ENCODE peak calls at places on chromosomes 16 and 17, in ten cellular contexts. One of them, this sample, is unnamed.

GRCh38 chr16:85542548-85542927 is 70.6 kb upstream of the GSE1 start:
- DNase-seq in AG10803: no peak
- DNase-seq in activated CD4-positive, alpha-beta T cell treated with anti-CD3 and anti-CD28 coated beads for 48 hours: no peak
- DNase-seq in EH: peak
- DNase-seq in stimulated activated CD4-positive, alpha-beta T cell treated with anti-CD3 and anti-CD28 coated beads, Interleukin-15, amount 100 ng/mL, for 1 hour: no peak
- DNase-seq in CD8-positive, alpha-beta memory T cell: no peak
- DNase-seq in mucosa of gallbladder: no peak
- DNase-seq in HTR-8/SVneo: no peak
- DNase-seq in HEK293T: no peak
- DNase-seq in tibial artery: no peak
- DNase-seq in this sample: no peak

GRCh38 chr17:49581645-49581992 is 5.9 kb downstream of the NXPH3 start:
- DNase-seq in HTR-8/SVneo: no peak
- DNase-seq in mucosa of gallbladder: no peak
- DNase-seq in CD8-positive, alpha-beta memory T cell: no peak
- DNase-seq in AG10803: no peak
- DNase-seq in EH: no peak
- DNase-seq in tibial artery: no peak
- DNase-seq in activated CD4-positive, alpha-beta T cell treated with anti-CD3 and anti-CD28 coated beads for 48 hours: no peak
- DNase-seq in HEK293T: no peak
- DNase-seq in stimulated activated CD4-positive, alpha-beta T cell treated with anti-CD3 and anti-CD28 coated beads, Interleukin-15, amount 100 ng/mL, for 1 hour: no peak
- DNase-seq in this sample: no peak

GRCh38 chr16:62256406-62256805 is 220.2 kb upstream of the CDH8 start:
- DNase-seq in CD8-positive, alpha-beta memory T cell: no peak
- DNase-seq in stimulated activated CD4-positive, alpha-beta T cell treated with anti-CD3 and anti-CD28 coated beads, Interleukin-15, amount 100 ng/mL, for 1 hour: no peak
- DNase-seq in AG10803: no peak
- DNase-seq in HTR-8/SVneo: no peak
- DNase-seq in activated CD4-positive, alpha-beta T cell treated with anti-CD3 and anti-CD28 coated beads for 48 hours: no peak
- DNase-seq in EH: no peak
- DNase-seq in mucosa of gallbladder: no peak
- DNase-seq in HEK293T: peak
- DNase-seq in tibial artery: no peak
- DNase-seq in this sample: no peak

GRCh38 chr17:38779965-38780752 is 19.2 kb downstream of the PIP4K2B start:
- DNase-seq in CD8-positive, alpha-beta memory T cell: no peak
- DNase-seq in mucosa of gallbladder: no peak
- DNase-seq in EH: no peak
- DNase-seq in HEK293T: no peak
- DNase-seq in stimulated activated CD4-positive, alpha-beta T cell treated with anti-CD3 and anti-CD28 coated beads, Interleukin-15, amount 100 ng/mL, for 1 hour: no peak
- DNase-seq in HTR-8/SVneo: no peak
- DNase-seq in activated CD4-positive, alpha-beta T cell treated with anti-CD3 and anti-CD28 coated beads for 48 hours: no peak
- DNase-seq in tibial artery: no peak
- DNase-seq in AG10803: no peak
- DNase-seq in this sample: no peak

GRCh38 chr17:76740329-76741118 is 2.6 kb downstream of the MFSD11 start:
- DNase-seq in activated CD4-positive, alpha-beta T cell treated with anti-CD3 and anti-CD28 coated beads for 48 hours: no peak
- DNase-seq in tibial artery: no peak
- DNase-seq in CD8-positive, alpha-beta memory T cell: no peak
- DNase-seq in mucosa of gallbladder: no peak
- DNase-seq in AG10803: no peak
- DNase-seq in HTR-8/SVneo: no peak
- DNase-seq in HEK293T: no peak
- DNase-seq in EH: no peak
- DNase-seq in stimulated activated CD4-positive, alpha-beta T cell treated with anti-CD3 and anti-CD28 coated beads, Interleukin-15, amount 100 ng/mL, for 1 hour: no peak
- DNase-seq in this sample: no peak

GRCh38 chr16:53043986-53044571 is 8.6 kb downstream of the CHD9NB start:
- DNase-seq in HTR-8/SVneo: no peak
- DNase-seq in CD8-positive, alpha-beta memory T cell: no peak
- DNase-seq in stimulated activated CD4-positive, alpha-beta T cell treated with anti-CD3 and anti-CD28 coated beads, Interleukin-15, amount 100 ng/mL, for 1 hour: no peak
- DNase-seq in tibial artery: no peak
- DNase-seq in EH: no peak
- DNase-seq in HEK293T: peak
- DNase-seq in activated CD4-positive, alpha-beta T cell treated with anti-CD3 and anti-CD28 coated beads for 48 hours: no peak
- DNase-seq in AG10803: no peak
- DNase-seq in mucosa of gallbladder: peak
- DNase-seq in this sample: no peak

GRCh38 chr16:68232335-68232734 is 3.6 kb downstream of the ESRP2 start:
- DNase-seq in AG10803: no peak
- DNase-seq in mucosa of gallbladder: no peak
- DNase-seq in EH: no peak
- DNase-seq in stimulated activated CD4-positive, alpha-beta T cell treated with anti-CD3 and anti-CD28 coated beads, Interleukin-15, amount 100 ng/mL, for 1 hour: no peak
- DNase-seq in HTR-8/SVneo: no peak
- DNase-seq in HEK293T: no peak
- DNase-seq in activated CD4-positive, alpha-beta T cell treated with anti-CD3 and anti-CD28 coated beads for 48 hours: no peak
- DNase-seq in tibial artery: peak
- DNase-seq in CD8-positive, alpha-beta memory T cell: no peak
- DNase-seq in this sample: no peak

GRCh38 chr16:27811881-27812280 is 251.6 kb downstream of the GSG1L start:
- DNase-seq in CD8-positive, alpha-beta memory T cell: no peak
- DNase-seq in mucosa of gallbladder: no peak
- DNase-seq in HTR-8/SVneo: no peak
- DNase-seq in EH: no peak
- DNase-seq in tibial artery: peak
- DNase-seq in activated CD4-positive, alpha-beta T cell treated with anti-CD3 and anti-CD28 coated beads for 48 hours: no peak
- DNase-seq in AG10803: no peak
- DNase-seq in HEK293T: no peak
- DNase-seq in stimulated activated CD4-positive, alpha-beta T cell treated with anti-CD3 and anti-CD28 coated beads, Interleukin-15, amount 100 ng/mL, for 1 hour: no peak
- DNase-seq in this sample: peak

GRCh38 chr16:56190903-56191806 is at the start of gene GNAO1:
- DNase-seq in stimulated activated CD4-positive, alpha-beta T cell treated with anti-CD3 and anti-CD28 coated beads, Interleukin-15, amount 100 ng/mL, for 1 hour: peak
- DNase-seq in HEK293T: peak
- DNase-seq in HTR-8/SVneo: peak
- DNase-seq in AG10803: peak
- DNase-seq in activated CD4-positive, alpha-beta T cell treated with anti-CD3 and anti-CD28 coated beads for 48 hours: peak
- DNase-seq in tibial artery: peak
- DNase-seq in mucosa of gallbladder: peak
- DNase-seq in CD8-positive, alpha-beta memory T cell: peak
- DNase-seq in EH: peak
- DNase-seq in this sample: no peak

GRCh38 chr17:27343294-27343693 is 49.4 kb downstream of the WSB1 start:
- DNase-seq in activated CD4-positive, alpha-beta T cell treated with anti-CD3 and anti-CD28 coated beads for 48 hours: no peak
- DNase-seq in CD8-positive, alpha-beta memory T cell: no peak
- DNase-seq in HTR-8/SVneo: no peak
- DNase-seq in stimulated activated CD4-positive, alpha-beta T cell treated with anti-CD3 and anti-CD28 coated beads, Interleukin-15, amount 100 ng/mL, for 1 hour: no peak
- DNase-seq in AG10803: no peak
- DNase-seq in tibial artery: no peak
- DNase-seq in mucosa of gallbladder: no peak
- DNase-seq in HEK293T: no peak
- DNase-seq in EH: no peak
- DNase-seq in this sample: no peak